ENCODE peak calls at places on chromosome 6, in ten cellular contexts. One of them, this sample, is unnamed. For H3K4me1, the result is how much of the 10 kb centered on the place peaks cover.

GRCh38 chr6:125957391-125957693 is 772 bp downstream of the HINT3 start:
- DNase-seq in CD4-positive, CD25-positive, alpha-beta regulatory T cell: no peak
- DNase-seq in heart left ventricle: no peak
- DNase-seq in body of pancreas: no peak
- DNase-seq in colonic mucosa: no peak
- DNase-seq in psoas muscle: no peak
- DNase-seq in SK-N-SH: no peak
- DNase-seq in IMR-90: no peak
- DNase-seq in pancreas: no peak
- DNase-seq in fibroblast of lung: no peak
- DNase-seq in this sample: no peak

GRCh38 chr6:3388786-3389185 is 68.1 kb downstream of the SLC22A23 start:
- DNase-seq in CD4-positive, CD25-positive, alpha-beta regulatory T cell: no peak
- DNase-seq in heart left ventricle: no peak
- DNase-seq in body of pancreas: no peak
- DNase-seq in colonic mucosa: no peak
- DNase-seq in psoas muscle: no peak
- DNase-seq in SK-N-SH: no peak
- DNase-seq in IMR-90: no peak
- DNase-seq in pancreas: no peak
- DNase-seq in fibroblast of lung: no peak
- DNase-seq in this sample: no peak

GRCh38 chr6:24854077-24854670 is 55.5 kb upstream of the ARMH2 start:
- DNase-seq in CD4-positive, CD25-positive, alpha-beta regulatory T cell: no peak
- DNase-seq in heart left ventricle: no peak
- DNase-seq in body of pancreas: no peak
- DNase-seq in colonic mucosa: no peak
- DNase-seq in psoas muscle: no peak
- DNase-seq in SK-N-SH: no peak
- DNase-seq in IMR-90: no peak
- DNase-seq in pancreas: no peak
- DNase-seq in fibroblast of lung: no peak
- DNase-seq in this sample: no peak

GRCh38 chr6:111668410-111668809 is 62.7 kb upstream of the TRAF3IP2 start:
- DNase-seq in CD4-positive, CD25-positive, alpha-beta regulatory T cell: no peak
- DNase-seq in heart left ventricle: no peak
- DNase-seq in body of pancreas: no peak
- DNase-seq in colonic mucosa: no peak
- DNase-seq in psoas muscle: no peak
- DNase-seq in SK-N-SH: peak
- DNase-seq in IMR-90: no peak
- DNase-seq in pancreas: no peak
- DNase-seq in fibroblast of lung: no peak
- DNase-seq in this sample: peak

GRCh38 chr6:20575691-20576451 is 41.6 kb downstream of the CDKAL1 start:
- DNase-seq in CD4-positive, CD25-positive, alpha-beta regulatory T cell: no peak
- DNase-seq in heart left ventricle: no peak
- DNase-seq in body of pancreas: no peak
- DNase-seq in colonic mucosa: no peak
- DNase-seq in psoas muscle: no peak
- DNase-seq in SK-N-SH: no peak
- DNase-seq in IMR-90: no peak
- DNase-seq in pancreas: no peak
- DNase-seq in fibroblast of lung: no peak
- DNase-seq in this sample: no peak

GRCh38 chr6:144897441-144897921 is 612.3 kb downstream of the UTRN start:
- DNase-seq in CD4-positive, CD25-positive, alpha-beta regulatory T cell: no peak
- DNase-seq in heart left ventricle: no peak
- DNase-seq in body of pancreas: no peak
- DNase-seq in colonic mucosa: peak
- DNase-seq in psoas muscle: no peak
- DNase-seq in SK-N-SH: no peak
- DNase-seq in IMR-90: peak
- DNase-seq in pancreas: no peak
- DNase-seq in fibroblast of lung: peak
- DNase-seq in this sample: no peak

GRCh38 chr6:130734161-130734560 is 93.0 kb upstream of the SMLR1 start:
- DNase-seq in CD4-positive, CD25-positive, alpha-beta regulatory T cell: no peak
- DNase-seq in heart left ventricle: no peak
- DNase-seq in body of pancreas: no peak
- DNase-seq in colonic mucosa: no peak
- DNase-seq in psoas muscle: no peak
- DNase-seq in SK-N-SH: no peak
- DNase-seq in IMR-90: no peak
- DNase-seq in pancreas: no peak
- DNase-seq in fibroblast of lung: no peak
- DNase-seq in this sample: no peak

GRCh38 chr6:28814032-28814976 is 109.5 kb downstream of the TRIM27 start:
- DNase-seq in CD4-positive, CD25-positive, alpha-beta regulatory T cell: no peak
- DNase-seq in heart left ventricle: no peak
- DNase-seq in body of pancreas: no peak
- DNase-seq in colonic mucosa: no peak
- DNase-seq in psoas muscle: no peak
- DNase-seq in SK-N-SH: no peak
- DNase-seq in IMR-90: no peak
- DNase-seq in pancreas: no peak
- DNase-seq in fibroblast of lung: no peak
- DNase-seq in this sample: peak

GRCh38 chr6:102986086-102986485 is 1592.6 kb downstream of the GRIK2 start:
- DNase-seq in CD4-positive, CD25-positive, alpha-beta regulatory T cell: no peak
- DNase-seq in heart left ventricle: no peak
- DNase-seq in body of pancreas: no peak
- DNase-seq in colonic mucosa: no peak
- DNase-seq in psoas muscle: no peak
- DNase-seq in SK-N-SH: no peak
- DNase-seq in IMR-90: no peak
- DNase-seq in pancreas: no peak
- DNase-seq in fibroblast of lung: no peak
- DNase-seq in this sample: no peak

GRCh38 chr6:166958926-166959861 is 2.8 kb upstream of the RNASET2 start:
- DNase-seq in CD4-positive, CD25-positive, alpha-beta regulatory T cell: peak
- DNase-seq in heart left ventricle: peak
- DNase-seq in body of pancreas: no peak
- DNase-seq in colonic mucosa: peak
- DNase-seq in psoas muscle: no peak
- DNase-seq in SK-N-SH: no peak
- DNase-seq in IMR-90: no peak
- DNase-seq in pancreas: no peak
- DNase-seq in fibroblast of lung: no peak
- DNase-seq in this sample: no peak

GRCh38 chr6:106512048-106512957 is 117.0 kb downstream of the RTN4IP1 start:
- DNase-seq in CD4-positive, CD25-positive, alpha-beta regulatory T cell: peak
- DNase-seq in heart left ventricle: peak
- DNase-seq in body of pancreas: peak
- DNase-seq in colonic mucosa: peak
- DNase-seq in psoas muscle: peak
- DNase-seq in SK-N-SH: peak
- DNase-seq in IMR-90: no peak
- DNase-seq in pancreas: peak
- DNase-seq in fibroblast of lung: peak
- DNase-seq in this sample: peak

GRCh38 chr6:23213651-23214050 is 644.3 kb downstream of the HDGFL1 start:
- DNase-seq in CD4-positive, CD25-positive, alpha-beta regulatory T cell: no peak
- DNase-seq in heart left ventricle: no peak
- DNase-seq in body of pancreas: no peak
- DNase-seq in colonic mucosa: no peak
- DNase-seq in psoas muscle: no peak
- DNase-seq in SK-N-SH: no peak
- DNase-seq in IMR-90: peak
- DNase-seq in pancreas: no peak
- DNase-seq in fibroblast of lung: no peak
- DNase-seq in this sample: no peak

GRCh38 chr6:28802417-28803336 is 121.1 kb downstream of the TRIM27 start:
- DNase-seq in CD4-positive, CD25-positive, alpha-beta regulatory T cell: no peak
- DNase-seq in heart left ventricle: no peak
- DNase-seq in body of pancreas: no peak
- DNase-seq in colonic mucosa: no peak
- DNase-seq in psoas muscle: no peak
- DNase-seq in SK-N-SH: no peak
- DNase-seq in IMR-90: peak
- DNase-seq in pancreas: no peak
- DNase-seq in fibroblast of lung: peak
- DNase-seq in this sample: peak

DNA sequence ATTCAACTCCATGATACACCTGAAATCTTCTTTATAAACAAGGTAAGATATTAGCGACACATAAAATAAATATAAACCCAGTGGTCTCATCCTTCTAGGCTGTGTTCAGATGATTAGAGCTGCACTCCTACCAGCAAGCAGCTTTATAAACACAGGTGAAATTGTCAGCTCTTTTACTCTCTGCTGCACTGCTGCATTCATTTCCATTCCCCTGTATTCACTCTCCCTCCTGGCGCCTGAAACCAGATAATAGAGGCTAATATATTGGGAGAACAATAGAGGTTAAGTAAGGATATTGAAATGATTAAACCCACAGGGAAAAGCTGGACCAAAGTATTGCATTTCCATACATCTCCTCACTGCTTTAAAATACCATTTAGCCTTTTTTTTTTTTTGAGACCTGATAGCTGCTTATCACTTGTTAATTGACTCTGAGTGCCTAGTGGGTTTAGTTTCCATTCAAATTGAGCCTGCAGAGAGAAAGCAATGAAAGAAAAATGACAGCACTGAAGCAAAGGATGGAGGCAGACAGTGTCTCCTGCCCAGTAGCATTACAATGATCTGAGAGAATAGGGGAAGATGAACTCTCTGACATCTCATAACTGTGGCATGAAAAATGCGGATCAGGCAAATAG is 540.5 kb upstream of the IMPG1 start:
- DNase-seq in CD4-positive, CD25-positive, alpha-beta regulatory T cell: no peak
- DNase-seq in heart left ventricle: no peak
- DNase-seq in body of pancreas: no peak
- DNase-seq in colonic mucosa: no peak
- DNase-seq in psoas muscle: no peak
- DNase-seq in SK-N-SH: no peak
- DNase-seq in IMR-90: no peak
- DNase-seq in pancreas: no peak
- DNase-seq in fibroblast of lung: no peak
- DNase-seq in this sample: no peak
- H3K4me1 ChIP-seq in CD4-positive, CD25-positive, alpha-beta regulatory T cell: under half
- H3K4me1 ChIP-seq in heart left ventricle: under half
- H3K4me1 ChIP-seq in body of pancreas: under half
- H3K4me1 ChIP-seq in colonic mucosa: under half
- H3K4me1 ChIP-seq in psoas muscle: under half
- H3K4me1 ChIP-seq in SK-N-SH: under half
- H3K4me1 ChIP-seq in IMR-90: under half
- H3K4me1 ChIP-seq in pancreas: under half
- H3K4me1 ChIP-seq in fibroblast of lung: under half
- H3K4me1 ChIP-seq in this sample: under half

DNA sequence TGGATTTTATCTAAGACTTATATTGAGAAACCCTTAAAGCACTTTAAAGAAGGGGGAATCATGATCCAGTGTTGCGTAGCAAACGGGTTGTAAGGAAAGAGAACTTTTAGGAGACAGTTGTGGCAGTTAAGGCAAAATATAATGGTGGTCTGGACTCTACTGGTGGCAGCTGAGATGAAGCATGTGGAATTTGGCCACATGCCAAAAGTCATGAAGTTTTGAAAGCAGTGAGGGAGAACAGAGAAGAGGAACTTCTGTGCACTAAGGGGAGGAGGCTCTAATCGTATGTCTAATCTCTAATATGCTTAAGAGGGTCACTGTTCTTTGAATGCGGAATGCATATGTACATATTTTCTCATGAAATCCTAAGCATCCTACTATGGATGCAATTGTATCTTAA is 91.5 kb downstream of the RIMS1 start:
- DNase-seq in CD4-positive, CD25-positive, alpha-beta regulatory T cell: no peak
- DNase-seq in heart left ventricle: no peak
- DNase-seq in body of pancreas: no peak
- DNase-seq in colonic mucosa: no peak
- DNase-seq in psoas muscle: no peak
- DNase-seq in SK-N-SH: no peak
- DNase-seq in IMR-90: no peak
- DNase-seq in pancreas: no peak
- DNase-seq in fibroblast of lung: no peak
- DNase-seq in this sample: no peak
- H3K27ac ChIP-seq in CD4-positive, CD25-positive, alpha-beta regulatory T cell: no peak
- H3K27ac ChIP-seq in heart left ventricle: no peak
- H3K27ac ChIP-seq in body of pancreas: no peak
- H3K27ac ChIP-seq in colonic mucosa: no peak
- H3K27ac ChIP-seq in psoas muscle: no peak
- H3K27ac ChIP-seq in SK-N-SH: no peak
- H3K27ac ChIP-seq in IMR-90: no peak
- H3K27ac ChIP-seq in pancreas: no peak
- H3K27ac ChIP-seq in fibroblast of lung: no peak
- H3K27ac ChIP-seq in this sample: no peak

GRCh38 chr6:15331143-15331542 is 85.3 kb downstream of the JARID2 start:
- DNase-seq in CD4-positive, CD25-positive, alpha-beta regulatory T cell: no peak
- DNase-seq in heart left ventricle: no peak
- DNase-seq in body of pancreas: no peak
- DNase-seq in colonic mucosa: no peak
- DNase-seq in psoas muscle: no peak
- DNase-seq in SK-N-SH: no peak
- DNase-seq in IMR-90: no peak
- DNase-seq in pancreas: no peak
- DNase-seq in fibroblast of lung: no peak
- DNase-seq in this sample: no peak
- H3K4me1 ChIP-seq in CD4-positive, CD25-positive, alpha-beta regulatory T cell: under half
- H3K4me1 ChIP-seq in heart left ventricle: under half
- H3K4me1 ChIP-seq in body of pancreas: under half
- H3K4me1 ChIP-seq in colonic mucosa: under half
- H3K4me1 ChIP-seq in psoas muscle: half or more
- H3K4me1 ChIP-seq in SK-N-SH: under half
- H3K4me1 ChIP-seq in IMR-90: under half
- H3K4me1 ChIP-seq in pancreas: under half
- H3K4me1 ChIP-seq in fibroblast of lung: under half
- H3K4me1 ChIP-seq in this sample: under half

GRCh38 chr6:87407896-87408720 is at the start of gene CFAP206:
- DNase-seq in CD4-positive, CD25-positive, alpha-beta regulatory T cell: peak
- DNase-seq in heart left ventricle: peak
- DNase-seq in body of pancreas: peak
- DNase-seq in colonic mucosa: peak
- DNase-seq in psoas muscle: peak
- DNase-seq in SK-N-SH: peak
- DNase-seq in IMR-90: peak
- DNase-seq in pancreas: peak
- DNase-seq in fibroblast of lung: peak
- DNase-seq in this sample: peak

GRCh38 chr6:87408721-87409155 is 966 bp downstream of the CFAP206 start:
- DNase-seq in CD4-positive, CD25-positive, alpha-beta regulatory T cell: no peak
- DNase-seq in heart left ventricle: no peak
- DNase-seq in body of pancreas: no peak
- DNase-seq in colonic mucosa: no peak
- DNase-seq in psoas muscle: no peak
- DNase-seq in SK-N-SH: no peak
- DNase-seq in IMR-90: no peak
- DNase-seq in pancreas: no peak
- DNase-seq in fibroblast of lung: no peak
- DNase-seq in this sample: no peak

GRCh38 chr6:87401832-87402231 is 5.9 kb upstream of the CFAP206 start:
- DNase-seq in CD4-positive, CD25-positive, alpha-beta regulatory T cell: no peak
- DNase-seq in heart left ventricle: no peak
- DNase-seq in body of pancreas: no peak
- DNase-seq in colonic mucosa: no peak
- DNase-seq in psoas muscle: no peak
- DNase-seq in SK-N-SH: no peak
- DNase-seq in IMR-90: no peak
- DNase-seq in pancreas: no peak
- DNase-seq in fibroblast of lung: no peak
- DNase-seq in this sample: no peak

DNA sequence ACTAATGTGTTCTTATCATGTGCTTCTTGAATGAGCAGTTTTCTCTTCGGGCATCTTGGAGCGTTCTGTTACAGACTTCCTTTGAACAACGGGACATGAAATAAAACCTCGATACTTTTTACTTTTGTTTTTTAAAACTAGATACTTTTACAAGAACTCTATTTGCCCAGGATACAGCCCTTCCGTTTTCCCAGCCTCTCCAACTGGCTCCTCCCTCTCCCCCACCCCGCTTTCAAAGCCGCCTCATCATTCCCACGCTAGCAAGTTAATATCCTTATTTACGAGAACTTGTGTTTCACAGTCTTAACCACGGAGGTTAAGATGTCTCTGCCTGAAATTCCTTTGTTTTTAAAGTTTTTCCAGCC is 259 bp upstream of the CFAP206 start:
- DNase-seq in CD4-positive, CD25-positive, alpha-beta regulatory T cell: peak
- DNase-seq in heart left ventricle: peak
- DNase-seq in body of pancreas: no peak
- DNase-seq in colonic mucosa: no peak
- DNase-seq in psoas muscle: no peak
- DNase-seq in SK-N-SH: no peak
- DNase-seq in IMR-90: peak
- DNase-seq in pancreas: no peak
- DNase-seq in fibroblast of lung: peak
- DNase-seq in this sample: no peak
- H3K27ac ChIP-seq in CD4-positive, CD25-positive, alpha-beta regulatory T cell: peak
- H3K27ac ChIP-seq in heart left ventricle: no peak
- H3K27ac ChIP-seq in body of pancreas: peak
- H3K27ac ChIP-seq in colonic mucosa: peak
- H3K27ac ChIP-seq in psoas muscle: peak
- H3K27ac ChIP-seq in SK-N-SH: peak
- H3K27ac ChIP-seq in IMR-90: no peak
- H3K27ac ChIP-seq in pancreas: peak
- H3K27ac ChIP-seq in fibroblast of lung: peak
- H3K27ac ChIP-seq in this sample: peak